ENCODE peak calls at places on chromosomes 12 and 14, in seven cellular contexts. Z is coronary artery, D is A549, A is brain microvascular endothelial cell, O is WTC11, P is fibroblast of mammary gland, M is astrocyte of the spinal cord. Q is an unnamed sample.

GRCh38 chr14:104757238-104757585 is 4.3 kb downstream of the SIVA1 start:
- DNase-seq in Z (no peak), D (no peak), A (no peak), O (no peak), P (no peak), M (no peak), Q (no peak)

GRCh38 chr14:39247256-39247655 is 13.5 kb downstream of the MIA2 start:
- DNase-seq in Z (no peak), D (no peak), A (peak), O (no peak), P (peak), M (peak), Q (no peak)

GRCh38 chr14:68542346-68542745 is 250.5 kb downstream of the ZFP36L1 start:
- DNase-seq in Z (no peak), D (no peak), A (no peak), O (no peak), P (no peak), M (no peak), Q (no peak)

GRCh38 chr14:49621114-49621881 is 699 bp downstream of the MGAT2 start:
- DNase-seq in Z (peak), D (peak), A (peak), O (peak), P (no peak), M (no peak), Q (peak)

GRCh38 chr14:20712900-20713299 is 24.3 kb downstream of the ANG start:
- DNase-seq in Z (no peak), D (no peak), A (no peak), O (no peak), P (peak), M (no peak), Q (no peak)

GRCh38 chr12:87425942-87426554 is 603.2 kb downstream of the C12orf50 start:
- DNase-seq in Z (no peak), D (peak), A (no peak), O (no peak), P (peak), M (peak), Q (no peak)

GRCh38 chr14:81314443-81315175 is 85.5 kb downstream of the STON2 start:
- DNase-seq in Z (no peak), D (no peak), A (no peak), O (no peak), P (no peak), M (no peak), Q (no peak)

GRCh38 chr14:65370890-65371289 is 41.6 kb upstream of the FUT8 start:
- DNase-seq in Z (no peak), D (no peak), A (no peak), O (no peak), P (no peak), M (no peak), Q (no peak)

GRCh38 chr14:92885279-92886061 is 37.5 kb upstream of the CHGA start:
- DNase-seq in Z (no peak), D (no peak), A (no peak), O (no peak), P (no peak), M (no peak), Q (no peak)

GRCh38 chr12:65695077-65695865 is 129.0 kb upstream of the HMGA2 start:
- DNase-seq in Z (no peak), D (peak), A (peak), O (no peak), P (peak), M (peak), Q (no peak)

GRCh38 chr12:12645485-12645884 is 33.8 kb downstream of the CREBL2 start:
- DNase-seq in Z (no peak), D (peak), A (peak), O (no peak), P (peak), M (peak), Q (no peak)
- TF ChIP-seq CTCF in Z (no peak), D (no peak), A (peak), O (peak), P (peak), M (peak), Q (no peak)

GRCh38 chr14:35533357-35534129 is 421 bp upstream of the INSM2 start:
- DNase-seq in Z (no peak), D (peak), A (peak), O (peak), P (peak), M (peak), Q (peak)

GRCh38 chr14:35532783-35533356 is 1.1 kb upstream of the INSM2 start:
- DNase-seq in Z (no peak), D (no peak), A (no peak), O (no peak), P (no peak), M (no peak), Q (no peak)

GRCh38 chr14:35534884-35535793 is 1.2 kb downstream of the INSM2 start:
- DNase-seq in Z (no peak), D (peak), A (peak), O (peak), P (peak), M (peak), Q (peak)

GRCh38 chr14:35535794-35536112 is 1.8 kb downstream of the INSM2 start:
- DNase-seq in Z (no peak), D (no peak), A (no peak), O (no peak), P (no peak), M (no peak), Q (no peak)

DNA sequence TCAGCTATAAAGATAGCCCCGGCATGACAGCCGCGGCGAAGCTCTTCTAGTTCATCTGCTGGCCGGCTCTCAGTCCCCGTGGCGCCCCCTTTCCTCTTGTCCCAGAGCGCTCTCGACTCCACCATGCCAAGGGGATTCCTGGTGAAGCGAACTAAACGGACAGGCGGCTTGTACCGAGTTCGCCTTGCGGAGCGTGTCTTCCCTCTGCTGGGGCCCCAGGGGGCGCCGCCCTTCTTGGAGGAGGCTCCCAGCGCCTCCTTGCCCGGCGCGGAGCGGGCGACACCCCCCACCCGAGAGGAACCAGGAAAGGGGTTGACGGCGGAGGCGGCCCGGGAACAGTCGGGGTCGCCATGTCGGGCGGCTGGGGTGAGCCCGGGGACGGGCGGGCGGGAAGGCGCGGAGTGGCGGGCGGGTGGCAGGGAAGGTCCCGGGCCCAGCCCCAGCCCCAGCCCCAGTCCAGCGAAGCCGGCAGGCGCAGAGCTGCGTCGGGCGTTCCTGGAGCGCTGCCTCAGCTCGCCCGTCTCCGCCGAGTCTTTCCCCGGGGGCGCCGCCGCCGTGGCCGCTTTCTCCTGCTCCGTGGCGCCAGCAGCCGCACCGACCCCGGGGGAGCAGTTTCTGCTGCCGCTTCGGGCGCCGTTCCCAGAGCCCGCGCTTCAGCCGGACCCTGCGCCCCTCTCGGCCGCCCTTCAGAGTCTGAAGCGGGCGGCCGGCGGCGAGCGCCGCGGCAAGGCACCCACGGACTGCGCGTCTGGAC is at the start of gene INSM2:
- DNase-seq in Z (no peak), D (peak), A (no peak), O (no peak), P (no peak), M (no peak), Q (peak)
- TF ChIP-seq CTCF in Z (no peak), D (peak), A (peak), O (no peak), P (no peak), M (peak), Q (no peak)

GRCh38 chr12:100557357-100557756 is 16.1 kb upstream of the GAS2L3 start:
- DNase-seq in Z (no peak), D (no peak), A (no peak), O (no peak), P (no peak), M (no peak), Q (no peak)

GRCh38 chr12:100553851-100554404 is 19.6 kb upstream of the GAS2L3 start:
- DNase-seq in Z (no peak), D (peak), A (no peak), O (no peak), P (peak), M (peak), Q (peak)

GRCh38 chr12:100555722-100556121 is 17.8 kb upstream of the GAS2L3 start:
- DNase-seq in Z (no peak), D (no peak), A (no peak), O (no peak), P (peak), M (no peak), Q (no peak)

DNA sequence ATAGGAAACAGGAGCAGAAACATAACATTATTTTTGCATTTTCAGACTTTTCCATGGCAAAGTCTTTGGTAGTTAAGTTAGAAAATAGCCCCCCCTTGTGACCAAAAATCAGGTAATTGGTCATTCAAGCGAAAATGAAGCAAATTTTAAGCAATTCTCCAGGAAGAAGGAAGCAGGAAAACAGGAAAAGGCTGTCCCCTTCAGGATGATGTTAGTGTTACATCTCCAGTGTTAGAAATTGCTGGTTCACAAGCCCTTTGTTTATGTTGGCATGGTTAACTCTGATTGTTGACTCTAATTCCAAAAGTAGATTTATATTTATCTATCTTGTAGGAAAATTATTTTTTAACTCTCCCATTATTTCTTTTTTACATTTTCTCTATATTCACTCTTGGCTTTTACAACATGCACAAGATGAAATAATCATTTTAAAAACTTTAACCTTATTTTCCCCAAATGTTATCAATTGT is 18.8 kb upstream of the GAS2L3 start:
- DNase-seq in Z (no peak), D (peak), A (peak), O (no peak), P (peak), M (peak), Q (peak)
- TF ChIP-seq CTCF in Z (peak), D (peak), A (peak), O (peak), P (peak), M (peak), Q (peak)

GRCh38 chr12:2654311-2654710 is 140.5 kb upstream of the FKBP4 start:
- DNase-seq in Z (peak), D (no peak), A (no peak), O (peak), P (no peak), M (no peak), Q (no peak)

GRCh38 chr12:2653461-2653965 is 141.3 kb upstream of the FKBP4 start:
- DNase-seq in Z (peak), D (no peak), A (no peak), O (peak), P (no peak), M (no peak), Q (no peak)

GRCh38 chr12:2651061-2651965 is 143.5 kb upstream of the FKBP4 start:
- DNase-seq in Z (peak), D (no peak), A (no peak), O (peak), P (no peak), M (no peak), Q (no peak)

GRCh38 chr12:2652011-2652400 is 142.8 kb upstream of the FKBP4 start:
- DNase-seq in Z (peak), D (no peak), A (no peak), O (peak), P (no peak), M (no peak), Q (no peak)

DNA sequence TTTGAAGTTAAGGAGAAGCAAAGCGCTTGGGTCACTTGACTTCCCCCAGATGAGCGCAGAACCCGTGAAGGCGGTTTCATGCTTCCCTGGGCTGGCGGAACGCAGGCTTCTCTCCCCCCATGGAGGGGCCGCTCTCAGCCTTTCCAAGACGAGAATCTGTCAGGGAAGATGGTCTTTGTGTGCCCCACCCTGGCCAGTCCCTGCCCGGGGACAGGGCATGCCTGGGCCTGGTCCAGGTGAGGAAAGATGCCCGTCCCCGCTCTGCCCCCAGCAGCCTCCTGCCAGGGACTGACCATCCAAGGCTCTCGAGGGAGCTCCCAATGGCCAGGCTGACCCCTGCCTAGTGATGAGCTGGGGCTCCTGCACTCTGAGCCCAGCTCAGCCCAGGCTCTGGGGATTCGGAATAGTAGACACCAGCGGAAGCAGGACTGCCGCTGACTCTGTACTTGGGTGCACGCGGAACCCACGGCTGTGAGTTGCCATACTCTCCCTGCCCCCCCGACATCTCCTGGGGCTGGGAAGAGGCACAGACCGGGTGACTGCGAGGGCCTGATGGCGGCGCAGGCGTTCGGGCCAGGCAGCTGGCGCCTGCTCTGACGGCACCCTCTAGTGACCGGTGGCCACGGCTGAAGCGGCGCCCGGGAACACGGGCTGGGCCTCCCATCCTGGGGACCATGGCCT is 142.2 kb upstream of the FKBP4 start:
- DNase-seq in Z (peak), D (peak), A (no peak), O (peak), P (no peak), M (no peak), Q (no peak)
- TF ChIP-seq CTCF in Z (no peak), D (peak), A (no peak), O (no peak), P (no peak), M (no peak), Q (no peak)

GRCh38 chr12:57107456-57107855 is 3.7 kb downstream of the STAT6 start:
- DNase-seq in Z (no peak), D (no peak), A (no peak), O (no peak), P (no peak), M (no peak), Q (no peak)

GRCh38 chr12:57112492-57113294 is 1.5 kb upstream of the STAT6 start:
- DNase-seq in Z (no peak), D (no peak), A (no peak), O (no peak), P (no peak), M (no peak), Q (no peak)

GRCh38 chr12:57109207-57110160 is 1.7 kb downstream of the STAT6 start:
- DNase-seq in Z (no peak), D (no peak), A (no peak), O (no peak), P (no peak), M (no peak), Q (no peak)

GRCh38 chr12:57111046-57111698 is at the start of gene STAT6:
- DNase-seq in Z (peak), D (peak), A (peak), O (peak), P (peak), M (peak), Q (peak)

DNA sequence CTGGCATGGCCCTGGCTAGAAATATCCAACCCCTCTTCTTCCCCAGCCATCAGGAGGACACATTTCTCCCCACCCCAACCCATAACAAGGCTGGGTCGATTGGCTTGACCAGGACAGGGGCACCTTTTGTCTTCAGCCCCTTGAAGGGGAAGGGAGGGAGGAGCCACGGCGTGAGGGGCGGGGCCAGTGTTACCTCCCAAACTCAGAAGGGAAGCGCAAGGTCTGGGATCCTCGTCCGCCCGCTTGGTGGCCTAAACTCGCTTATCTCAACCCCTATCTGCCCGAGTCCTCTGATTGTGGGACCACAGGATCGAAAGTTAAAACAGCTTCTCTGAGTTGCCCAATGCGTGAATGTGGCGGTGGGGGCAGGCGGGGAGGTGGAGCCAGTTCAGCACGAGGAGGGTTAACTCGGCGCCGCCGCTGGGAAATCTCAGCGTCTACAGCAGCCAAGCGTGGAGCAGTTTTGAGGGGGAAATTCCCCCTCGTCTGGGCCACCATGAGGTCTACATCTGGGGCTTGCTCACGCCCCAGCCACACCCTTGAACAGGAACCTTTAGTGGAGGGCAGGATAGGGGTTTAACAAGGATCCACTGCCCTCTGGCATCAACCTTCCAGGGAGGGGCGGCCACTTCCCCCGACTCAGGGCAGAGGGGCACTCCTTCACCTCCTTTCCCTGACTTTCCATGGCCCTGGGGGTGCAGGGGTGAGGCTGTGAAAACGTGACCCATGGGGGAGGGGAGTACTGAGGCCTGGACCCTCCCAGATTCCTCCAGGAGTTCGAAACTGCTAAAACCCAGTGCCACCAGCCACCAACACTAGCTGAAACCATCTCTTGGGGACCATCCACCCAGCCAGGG is 745 bp downstream of the STAT6 start:
- DNase-seq in Z (no peak), D (peak), A (no peak), O (peak), P (peak), M (no peak), Q (peak)
- TF ChIP-seq CTCF in Z (no peak), D (no peak), A (peak), O (no peak), P (no peak), M (no peak), Q (no peak)